ENCODE peak calls at places on chromosomes 6 and 20, in seven cellular contexts. One of them, this sample, is unnamed.

GRCh38 chr20:33875055-33875454 is 63.9 kb downstream of the CHMP4B start:
- DNase-seq in H1: no peak
- DNase-seq in HepG2: no peak
- DNase-seq in GM12878: no peak
- DNase-seq in thoracic aorta: no peak
- DNase-seq in CD8-positive, alpha-beta T cell: no peak
- DNase-seq in PC-3: no peak
- DNase-seq in this sample: peak; percentile 83

GRCh38 chr6:134230940-134231339 is 87.0 kb downstream of the SGK1 start:
- DNase-seq in H1: no peak
- DNase-seq in HepG2: no peak
- DNase-seq in GM12878: no peak
- DNase-seq in thoracic aorta: no peak
- DNase-seq in CD8-positive, alpha-beta T cell: no peak
- DNase-seq in PC-3: no peak
- DNase-seq in this sample: no peak

GRCh38 chr6:149781715-149782114 is 32.2 kb downstream of the PCMT1 start:
- DNase-seq in H1: no peak
- DNase-seq in HepG2: no peak
- DNase-seq in GM12878: no peak
- DNase-seq in thoracic aorta: no peak
- DNase-seq in CD8-positive, alpha-beta T cell: no peak
- DNase-seq in PC-3: no peak
- DNase-seq in this sample: no peak

GRCh38 chr6:156160788-156161150 is 616.4 kb upstream of the ARID1B start:
- DNase-seq in H1: no peak
- DNase-seq in HepG2: no peak
- DNase-seq in GM12878: no peak
- DNase-seq in thoracic aorta: no peak
- DNase-seq in CD8-positive, alpha-beta T cell: no peak
- DNase-seq in PC-3: no peak
- DNase-seq in this sample: no peak

GRCh38 chr6:166415833-166416347 is 33.1 kb upstream of the MPC1 start:
- DNase-seq in H1: no peak
- DNase-seq in HepG2: no peak
- DNase-seq in GM12878: no peak
- DNase-seq in thoracic aorta: no peak
- DNase-seq in CD8-positive, alpha-beta T cell: no peak
- DNase-seq in PC-3: no peak
- DNase-seq in this sample: peak; percentile 37

GRCh38 chr6:142796571-142796970 is 148.4 kb downstream of the HIVEP2 start:
- DNase-seq in H1: no peak
- DNase-seq in HepG2: no peak
- DNase-seq in GM12878: no peak
- DNase-seq in thoracic aorta: no peak
- DNase-seq in CD8-positive, alpha-beta T cell: no peak
- DNase-seq in PC-3: no peak
- DNase-seq in this sample: no peak

GRCh38 chr20:38136421-38137245 is 28.4 kb downstream of the TGM2 start:
- DNase-seq in H1: no peak
- DNase-seq in HepG2: no peak
- DNase-seq in GM12878: no peak
- DNase-seq in thoracic aorta: no peak
- DNase-seq in CD8-positive, alpha-beta T cell: no peak
- DNase-seq in PC-3: no peak
- DNase-seq in this sample: peak; percentile 43

GRCh38 chr20:38049800-38050199 is 16.3 kb downstream of the RPRD1B start:
- DNase-seq in H1: no peak
- DNase-seq in HepG2: peak; percentile 62
- DNase-seq in GM12878: no peak
- DNase-seq in thoracic aorta: no peak
- DNase-seq in CD8-positive, alpha-beta T cell: no peak
- DNase-seq in PC-3: peak; percentile 86
- DNase-seq in this sample: no peak

GRCh38 chr6:109687271-109687721 is 3.7 kb downstream of the AK9 start:
- DNase-seq in H1: no peak
- DNase-seq in HepG2: no peak
- DNase-seq in GM12878: no peak
- DNase-seq in thoracic aorta: no peak
- DNase-seq in CD8-positive, alpha-beta T cell: no peak
- DNase-seq in PC-3: peak; percentile 88
- DNase-seq in this sample: no peak

GRCh38 chr6:116730513-116730912 is 35.0 kb downstream of the FAM162B start:
- DNase-seq in H1: no peak
- DNase-seq in HepG2: no peak
- DNase-seq in GM12878: no peak
- DNase-seq in thoracic aorta: no peak
- DNase-seq in CD8-positive, alpha-beta T cell: no peak
- DNase-seq in PC-3: no peak
- DNase-seq in this sample: no peak

GRCh38 chr20:45629496-45630100 is at the start of gene WFDC10A:
- DNase-seq in H1: peak; percentile 33
- DNase-seq in HepG2: peak; percentile 38
- DNase-seq in GM12878: no peak
- DNase-seq in thoracic aorta: no peak
- DNase-seq in CD8-positive, alpha-beta T cell: no peak
- DNase-seq in PC-3: peak; percentile 79
- DNase-seq in this sample: no peak

GRCh38 chr20:57619053-57619831 is 984 bp downstream of the ZBP1 start:
- DNase-seq in H1: no peak
- DNase-seq in HepG2: no peak
- DNase-seq in GM12878: peak; percentile 93
- DNase-seq in thoracic aorta: no peak
- DNase-seq in CD8-positive, alpha-beta T cell: peak; percentile 80
- DNase-seq in PC-3: no peak
- DNase-seq in this sample: peak; percentile 96

GRCh38 chr20:57874141-57874540 is 164.3 kb upstream of the PMEPA1 start:
- DNase-seq in H1: no peak
- DNase-seq in HepG2: no peak
- DNase-seq in GM12878: no peak
- DNase-seq in thoracic aorta: no peak
- DNase-seq in CD8-positive, alpha-beta T cell: peak; percentile 19
- DNase-seq in PC-3: no peak
- DNase-seq in this sample: no peak

GRCh38 chr6:41634657-41635056 is 3.6 kb upstream of the MDFI start:
- DNase-seq in H1: no peak
- DNase-seq in HepG2: no peak
- DNase-seq in GM12878: no peak
- DNase-seq in thoracic aorta: no peak
- DNase-seq in CD8-positive, alpha-beta T cell: no peak
- DNase-seq in PC-3: no peak
- DNase-seq in this sample: peak; percentile 60

DNA sequence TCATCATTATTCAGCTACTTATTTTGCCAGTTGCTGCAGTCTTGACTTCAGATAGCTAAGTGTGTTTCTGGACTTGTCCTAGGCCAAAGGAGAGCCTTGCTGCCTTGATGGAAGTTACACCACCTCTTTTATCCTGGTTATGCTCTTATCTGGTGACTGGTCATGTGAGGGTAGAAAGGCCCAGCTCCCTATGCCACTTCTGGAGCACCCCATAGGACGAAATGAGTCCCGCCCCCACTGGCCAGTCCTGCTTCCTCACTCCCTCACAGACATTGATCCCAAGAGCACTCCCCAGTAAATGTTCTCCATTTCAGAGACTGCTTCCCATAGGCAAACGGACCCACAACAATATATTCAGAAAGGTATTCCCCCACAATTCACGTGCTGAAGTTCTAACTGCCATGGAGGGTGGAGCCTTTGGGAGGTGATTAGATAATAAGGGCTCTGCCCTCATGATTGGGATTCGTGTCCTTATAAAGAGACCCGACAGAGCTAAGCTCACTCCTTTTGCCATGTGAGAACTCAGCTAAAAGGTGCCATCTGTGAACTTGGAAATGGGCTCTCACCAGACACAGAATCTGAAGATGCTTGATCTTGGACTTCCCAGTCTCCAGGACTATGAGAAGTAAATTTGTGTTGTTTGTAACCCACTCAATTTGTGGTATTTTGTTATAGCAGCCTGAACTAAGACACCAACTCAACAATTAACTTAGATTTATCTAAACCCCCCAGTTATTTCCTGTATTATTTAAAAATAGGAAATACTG is 21.5 kb upstream of the ELOVL2 start:
- DNase-seq in H1: no peak
- DNase-seq in HepG2: no peak
- DNase-seq in GM12878: no peak
- DNase-seq in thoracic aorta: no peak
- DNase-seq in CD8-positive, alpha-beta T cell: no peak
- DNase-seq in PC-3: no peak
- DNase-seq in this sample: no peak
- H3K4me1 ChIP-seq in H1: no peaks in the 10 kb centered on the region
- H3K4me1 ChIP-seq in HepG2: peaks cover 47% of the 10 kb centered on the region
- H3K4me1 ChIP-seq in GM12878: no peaks in the 10 kb centered on the region
- H3K4me1 ChIP-seq in thoracic aorta: no peaks in the 10 kb centered on the region
- H3K4me1 ChIP-seq in CD8-positive, alpha-beta T cell: no peaks in the 10 kb centered on the region
- H3K4me1 ChIP-seq in PC-3: no peaks in the 10 kb centered on the region
- H3K4me1 ChIP-seq in this sample: no peaks in the 10 kb centered on the region

GRCh38 chr6:33428219-33428890 is 8.5 kb downstream of the SYNGAP1 start:
- DNase-seq in H1: no peak
- DNase-seq in HepG2: peak; percentile 79
- DNase-seq in GM12878: no peak
- DNase-seq in thoracic aorta: no peak
- DNase-seq in CD8-positive, alpha-beta T cell: peak; percentile 62
- DNase-seq in PC-3: peak; percentile 61
- DNase-seq in this sample: peak; percentile 90

GRCh38 chr6:33425668-33426577 is 6.1 kb downstream of the SYNGAP1 start:
- DNase-seq in H1: no peak
- DNase-seq in HepG2: peak; percentile 73
- DNase-seq in GM12878: no peak
- DNase-seq in thoracic aorta: peak; percentile 64
- DNase-seq in CD8-positive, alpha-beta T cell: peak; percentile 86
- DNase-seq in PC-3: peak; percentile 77
- DNase-seq in this sample: peak; percentile 95

GRCh38 chr6:33424855-33425667 is 5.2 kb downstream of the SYNGAP1 start:
- DNase-seq in H1: no peak
- DNase-seq in HepG2: no peak
- DNase-seq in GM12878: no peak
- DNase-seq in thoracic aorta: no peak
- DNase-seq in CD8-positive, alpha-beta T cell: no peak
- DNase-seq in PC-3: no peak
- DNase-seq in this sample: peak; percentile 81

GRCh38 chr6:33427585-33428218 is 7.8 kb downstream of the SYNGAP1 start:
- DNase-seq in H1: no peak
- DNase-seq in HepG2: no peak
- DNase-seq in GM12878: no peak
- DNase-seq in thoracic aorta: no peak
- DNase-seq in CD8-positive, alpha-beta T cell: peak; percentile 70
- DNase-seq in PC-3: peak; percentile 18
- DNase-seq in this sample: peak; percentile 93

DNA sequence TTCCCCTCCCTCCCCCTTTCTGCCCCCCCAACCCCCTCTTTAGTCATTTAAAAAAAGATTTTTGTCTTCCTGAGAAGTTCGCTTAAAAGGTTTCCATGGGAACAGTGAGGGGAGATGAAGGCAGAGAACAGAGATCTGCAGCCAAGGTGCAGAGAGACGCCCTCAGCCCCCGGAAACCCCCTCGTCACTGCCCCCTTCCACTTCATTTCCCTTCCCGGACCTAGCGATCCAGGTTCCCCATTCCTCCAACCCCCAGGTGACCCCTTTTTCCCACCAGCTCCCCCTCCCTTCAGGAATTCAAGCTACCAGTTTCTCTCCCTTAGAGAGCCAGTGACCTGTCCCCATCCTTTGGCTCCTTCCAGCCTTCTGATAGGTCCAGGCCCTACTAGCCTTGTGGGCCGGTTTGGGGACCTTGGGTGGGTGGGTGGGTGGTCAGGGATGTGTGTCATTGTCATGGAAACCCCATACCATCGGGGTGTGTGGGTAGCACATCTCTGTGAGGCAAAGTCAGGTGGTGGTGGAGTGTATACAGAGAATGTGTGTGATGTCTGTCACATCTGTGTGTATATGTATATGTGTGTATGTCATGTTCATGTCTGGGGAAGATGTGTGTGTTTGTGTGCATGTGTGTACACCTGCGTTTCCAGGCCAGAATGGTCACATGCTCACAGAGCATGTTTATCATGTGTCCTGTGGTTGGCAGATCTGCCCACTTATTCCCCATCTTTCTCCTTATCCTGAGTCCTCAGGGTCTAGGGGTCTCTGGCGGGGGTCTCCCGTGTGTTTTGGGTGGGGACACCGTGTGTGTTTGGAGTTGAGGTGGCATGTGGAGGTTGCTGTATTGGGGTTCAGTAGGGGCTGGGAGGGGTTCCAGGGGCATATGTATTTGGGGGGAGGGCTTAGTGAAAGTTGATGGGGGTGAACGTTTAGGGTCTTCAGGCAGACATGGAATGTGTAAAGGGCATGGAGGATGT is 7.0 kb downstream of the SYNGAP1 start:
- DNase-seq in H1: no peak
- DNase-seq in HepG2: no peak
- DNase-seq in GM12878: no peak
- DNase-seq in thoracic aorta: no peak
- DNase-seq in CD8-positive, alpha-beta T cell: no peak
- DNase-seq in PC-3: no peak
- DNase-seq in this sample: no peak
- H3K4me1 ChIP-seq in H1: peaks cover 24% of the 10 kb centered on the region
- H3K4me1 ChIP-seq in HepG2: peaks cover 58% of the 10 kb centered on the region
- H3K4me1 ChIP-seq in GM12878: peaks cover 46% of the 10 kb centered on the region
- H3K4me1 ChIP-seq in thoracic aorta: peaks cover 24% of the 10 kb centered on the region
- H3K4me1 ChIP-seq in CD8-positive, alpha-beta T cell: peaks cover 56% of the 10 kb centered on the region
- H3K4me1 ChIP-seq in PC-3: peaks cover 23% of the 10 kb centered on the region
- H3K4me1 ChIP-seq in this sample: peaks cover 65% of the 10 kb centered on the region

DNA sequence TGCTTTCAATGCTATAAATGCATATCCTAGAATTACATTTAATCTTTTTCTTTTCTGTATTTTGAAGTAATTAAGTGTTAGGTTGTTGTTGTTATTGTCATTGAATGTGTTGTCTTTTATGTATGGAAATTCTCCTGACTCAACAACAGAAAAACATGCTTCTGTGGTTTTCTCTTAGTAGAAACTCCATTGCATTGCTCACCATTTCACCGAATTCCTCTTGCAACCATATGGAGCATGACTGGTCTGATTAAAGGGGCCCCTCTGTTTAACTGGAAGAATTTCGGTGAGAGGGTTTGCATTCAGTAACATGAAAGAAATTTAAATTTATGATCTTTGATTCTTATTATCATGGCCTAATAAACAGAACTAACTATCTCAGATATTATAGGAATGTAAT is 454.3 kb upstream of the JARID2 start:
- DNase-seq in H1: no peak
- DNase-seq in HepG2: no peak
- DNase-seq in GM12878: no peak
- DNase-seq in thoracic aorta: no peak
- DNase-seq in CD8-positive, alpha-beta T cell: no peak
- DNase-seq in PC-3: peak; percentile 27
- DNase-seq in this sample: no peak
- H3K4me1 ChIP-seq in H1: no peaks in the 10 kb centered on the region
- H3K4me1 ChIP-seq in HepG2: no peaks in the 10 kb centered on the region
- H3K4me1 ChIP-seq in GM12878: peaks cover 7% of the 10 kb centered on the region
- H3K4me1 ChIP-seq in thoracic aorta: no peaks in the 10 kb centered on the region
- H3K4me1 ChIP-seq in CD8-positive, alpha-beta T cell: no peaks in the 10 kb centered on the region
- H3K4me1 ChIP-seq in PC-3: peaks cover 8% of the 10 kb centered on the region
- H3K4me1 ChIP-seq in this sample: no peaks in the 10 kb centered on the region

GRCh38 chr6:67073938-67074337 is 1366.9 kb upstream of the EYS start:
- DNase-seq in H1: no peak
- DNase-seq in HepG2: no peak
- DNase-seq in GM12878: no peak
- DNase-seq in thoracic aorta: no peak
- DNase-seq in CD8-positive, alpha-beta T cell: no peak
- DNase-seq in PC-3: no peak
- DNase-seq in this sample: no peak

GRCh38 chr6:67064323-67064722 is 1357.3 kb upstream of the EYS start:
- DNase-seq in H1: no peak
- DNase-seq in HepG2: no peak
- DNase-seq in GM12878: no peak
- DNase-seq in thoracic aorta: no peak
- DNase-seq in CD8-positive, alpha-beta T cell: no peak
- DNase-seq in PC-3: no peak
- DNase-seq in this sample: no peak

GRCh38 chr6:67068781-67069180 is 1361.8 kb upstream of the EYS start:
- DNase-seq in H1: no peak
- DNase-seq in HepG2: no peak
- DNase-seq in GM12878: no peak
- DNase-seq in thoracic aorta: no peak
- DNase-seq in CD8-positive, alpha-beta T cell: no peak
- DNase-seq in PC-3: no peak
- DNase-seq in this sample: no peak
- H3K4me1 ChIP-seq in H1: no peaks in the 10 kb centered on the region
- H3K4me1 ChIP-seq in HepG2: no peaks in the 10 kb centered on the region
- H3K4me1 ChIP-seq in GM12878: no peaks in the 10 kb centered on the region
- H3K4me1 ChIP-seq in thoracic aorta: no peaks in the 10 kb centered on the region
- H3K4me1 ChIP-seq in CD8-positive, alpha-beta T cell: no peaks in the 10 kb centered on the region
- H3K4me1 ChIP-seq in PC-3: no peaks in the 10 kb centered on the region
- H3K4me1 ChIP-seq in this sample: no peaks in the 10 kb centered on the region

This sample was measured in spleen.